ENCODE peak calls at places on chromosomes 6 and 20, in six cellular contexts. V, N, T, C, D and A are unnamed samples.

GRCh38 chr6:28988536-28989415 is 16.3 kb downstream of the ZNF311 start:
- DNase-seq in V (peak; percentile 36), N (peak; percentile 39), T (no peak), C (no peak), D (peak; percentile 39), A (peak; percentile 53)

GRCh38 chr6:106790146-106790770 is 160.9 kb downstream of the QRSL1 start:
- DNase-seq in V (no peak), N (no peak), T (no peak), C (no peak), D (no peak), A (no peak)

GRCh38 chr6:100209323-100210137 is 215.5 kb upstream of the MCHR2 start:
- DNase-seq in V (no peak), N (no peak), T (no peak), C (no peak), D (no peak), A (no peak)

GRCh38 chr6:154491567-154492470 is 18.7 kb downstream of the CNKSR3 start:
- DNase-seq in V (no peak), N (peak; percentile 62), T (no peak), C (no peak), D (no peak), A (no peak)

GRCh38 chr6:150877928-150878327 is 12.4 kb downstream of the MTHFD1L start:
- DNase-seq in V (no peak), N (no peak), T (no peak), C (peak; percentile 65), D (peak; percentile 75), A (no peak)

GRCh38 chr6:101086473-101086872 is 205.3 kb upstream of the ASCC3 start:
- DNase-seq in V (no peak), N (no peak), T (no peak), C (no peak), D (no peak), A (no peak)

GRCh38 chr20:45051497-45052060 is 49.3 kb downstream of the KCNS1 start:
- DNase-seq in V (no peak), N (no peak), T (no peak), C (no peak), D (no peak), A (no peak)

GRCh38 chr6:165827190-165827518 is 164.1 kb upstream of the PDE10A start:
- DNase-seq in V (no peak), N (no peak), T (no peak), C (no peak), D (no peak), A (no peak)

GRCh38 chr6:25468881-25469280 is 183.1 kb upstream of the SCGN start:
- DNase-seq in V (no peak), N (no peak), T (no peak), C (no peak), D (no peak), A (no peak)

GRCh38 chr6:25465931-25466330 is 186.1 kb upstream of the SCGN start:
- DNase-seq in V (no peak), N (no peak), T (no peak), C (no peak), D (no peak), A (no peak)

GRCh38 chr6:25472314-25472713 is 179.7 kb upstream of the SCGN start:
- DNase-seq in V (no peak), N (no peak), T (peak; percentile 16), C (no peak), D (no peak), A (no peak)

GRCh38 chr6:25473447-25473846 is 178.6 kb upstream of the SCGN start:
- DNase-seq in V (no peak), N (no peak), T (no peak), C (no peak), D (no peak), A (no peak)

DNA sequence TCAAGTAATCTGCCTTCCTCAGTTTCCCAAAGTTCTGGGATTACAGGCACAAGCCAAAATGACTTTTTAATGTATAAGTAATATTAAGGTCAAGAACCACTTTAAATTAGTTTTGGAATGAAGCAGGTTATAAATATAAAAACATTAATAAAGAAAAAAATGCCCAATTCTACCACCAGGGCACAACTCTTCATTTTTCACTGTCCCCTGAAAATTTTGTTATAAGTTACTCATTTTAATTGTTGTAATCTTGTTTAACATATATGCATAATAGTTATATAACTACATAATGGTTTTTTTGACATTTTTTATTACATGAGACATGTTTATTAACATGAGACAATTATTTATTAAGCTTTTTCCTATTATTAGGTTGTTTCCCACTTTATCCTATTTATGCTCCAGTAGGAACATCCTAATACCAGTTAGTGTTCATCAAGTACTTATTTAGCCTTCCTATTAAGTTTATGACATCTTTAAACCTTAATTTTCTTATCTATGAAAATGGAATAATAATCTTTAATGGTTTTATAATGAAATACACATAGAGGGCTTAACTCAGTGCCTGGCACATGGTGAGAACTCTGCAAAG is 182.1 kb upstream of the SCGN start:
- DNase-seq in V (no peak), N (no peak), T (no peak), C (no peak), D (no peak), A (no peak)
- TF ChIP-seq CTCF in V (peak; percentile 7), N (no peak), T (peak; percentile 7), C (no peak), D (no peak), A (no peak)

GRCh38 chr6:170265655-170266054 is 25.2 kb downstream of the DLL1 start:
- DNase-seq in V (peak; percentile 82), N (no peak), T (no peak), C (peak; percentile 98), D (peak; percentile 97), A (no peak)
- TF ChIP-seq CTCF in V (peak; percentile 15), N (no peak), T (no peak), C (no peak), D (peak; percentile 14), A (no peak)

GRCh38 chr6:90892271-90892670 is 305.4 kb upstream of the MAP3K7 start:
- DNase-seq in V (no peak), N (no peak), T (no peak), C (no peak), D (no peak), A (no peak)

GRCh38 chr6:90894285-90895144 is 307.6 kb upstream of the MAP3K7 start:
- DNase-seq in V (no peak), N (no peak), T (no peak), C (no peak), D (no peak), A (no peak)

GRCh38 chr6:90893385-90893784 is 306.5 kb upstream of the MAP3K7 start:
- DNase-seq in V (no peak), N (no peak), T (no peak), C (no peak), D (no peak), A (no peak)

GRCh38 chr6:90890681-90891337 is 303.9 kb upstream of the MAP3K7 start:
- DNase-seq in V (no peak), N (no peak), T (no peak), C (no peak), D (no peak), A (no peak)

DNA sequence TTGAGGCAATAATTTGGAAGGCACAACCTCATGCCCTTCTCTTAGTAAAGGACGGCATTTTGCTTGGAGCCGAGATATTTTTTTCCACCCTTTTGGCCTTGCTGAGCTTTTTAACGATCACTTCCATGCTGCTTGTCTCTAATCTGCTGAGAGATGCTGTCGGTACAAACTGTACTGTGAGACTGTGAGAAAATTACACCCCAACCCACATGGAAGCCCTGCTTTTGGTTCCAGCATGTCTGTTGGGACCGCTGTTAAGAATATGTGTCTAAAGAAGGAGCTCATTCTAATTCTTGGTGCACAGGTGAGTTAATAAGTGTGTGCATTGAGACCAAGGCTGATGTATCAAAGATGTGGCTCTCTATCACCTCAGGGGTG is 304.5 kb upstream of the MAP3K7 start:
- DNase-seq in V (no peak), N (no peak), T (no peak), C (no peak), D (no peak), A (no peak)
- TF ChIP-seq CTCF in V (no peak), N (no peak), T (no peak), C (no peak), D (no peak), A (no peak)

GRCh38 chr6:64505312-64505711 is 869.7 kb downstream of the PHF3 start:
- DNase-seq in V (no peak), N (no peak), T (peak; percentile 13), C (peak; percentile 9), D (no peak), A (no peak)
- TF ChIP-seq CTCF in V (peak; percentile 22), N (peak; percentile 10), T (peak; percentile 22), C (no peak), D (no peak), A (no peak)

GRCh38 chr20:56187791-56188190 is 60.7 kb upstream of the MC3R start:
- DNase-seq in V (no peak), N (no peak), T (peak; percentile 62), C (no peak), D (peak; percentile 11), A (no peak)
- TF ChIP-seq CTCF in V (no peak), N (no peak), T (peak; percentile 48), C (no peak), D (no peak), A (no peak)

GRCh38 chr20:46523108-46523507 is 9.7 kb upstream of the ZNF334 start:
- DNase-seq in V (no peak), N (no peak), T (no peak), C (no peak), D (no peak), A (no peak)
- TF ChIP-seq CTCF in V (no peak), N (no peak), T (no peak), C (no peak), D (no peak), A (no peak)

DNA sequence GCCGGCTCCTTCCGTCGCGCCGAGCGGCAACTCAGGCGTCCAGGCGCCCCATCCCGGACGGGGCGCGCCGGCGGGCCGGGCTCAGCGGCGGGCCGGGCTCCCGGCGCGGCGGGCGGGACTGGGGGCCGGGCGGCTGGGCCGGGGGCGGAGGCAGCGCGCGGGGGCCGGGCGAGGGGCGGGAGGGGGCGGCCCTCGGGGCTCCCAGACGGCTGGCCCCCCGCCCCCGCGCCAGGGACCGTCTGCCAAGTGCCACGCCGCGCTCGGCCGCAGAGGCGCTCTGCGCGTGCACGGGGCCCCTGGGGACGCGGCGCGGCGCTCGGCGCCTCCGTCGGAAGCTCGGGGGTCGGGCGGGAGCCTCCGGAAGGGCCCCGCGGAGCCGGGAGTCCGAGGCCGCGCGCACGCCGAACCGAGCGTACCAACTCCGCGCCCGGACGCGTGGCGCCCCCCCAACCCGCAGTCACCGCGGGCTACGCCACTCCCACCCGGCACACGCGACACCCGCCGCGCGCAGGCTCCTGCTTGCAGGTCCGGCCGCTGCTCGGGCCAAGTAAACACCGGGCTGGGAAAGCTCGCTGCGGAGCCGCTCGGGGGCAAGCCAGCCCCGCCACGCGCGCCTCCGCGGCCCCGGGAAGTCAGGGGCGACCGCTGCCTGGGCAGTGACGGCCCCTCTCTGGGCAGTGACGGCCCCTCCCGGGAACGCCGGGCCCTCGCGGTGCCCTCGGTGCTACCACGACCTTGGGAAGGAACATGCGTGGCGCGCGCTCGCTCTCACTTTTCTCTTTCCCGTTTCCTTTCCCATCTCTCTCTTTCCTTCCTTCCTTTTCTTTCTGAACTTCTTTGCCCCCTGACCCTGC is at the start of gene PREX1:
- DNase-seq in V (peak; percentile 86), N (peak; percentile 82), T (no peak), C (peak; percentile 54), D (peak; percentile 70), A (peak; percentile 93)
- TF ChIP-seq CTCF in V (peak; percentile 35), N (no peak), T (no peak), C (no peak), D (no peak), A (no peak)

DNA sequence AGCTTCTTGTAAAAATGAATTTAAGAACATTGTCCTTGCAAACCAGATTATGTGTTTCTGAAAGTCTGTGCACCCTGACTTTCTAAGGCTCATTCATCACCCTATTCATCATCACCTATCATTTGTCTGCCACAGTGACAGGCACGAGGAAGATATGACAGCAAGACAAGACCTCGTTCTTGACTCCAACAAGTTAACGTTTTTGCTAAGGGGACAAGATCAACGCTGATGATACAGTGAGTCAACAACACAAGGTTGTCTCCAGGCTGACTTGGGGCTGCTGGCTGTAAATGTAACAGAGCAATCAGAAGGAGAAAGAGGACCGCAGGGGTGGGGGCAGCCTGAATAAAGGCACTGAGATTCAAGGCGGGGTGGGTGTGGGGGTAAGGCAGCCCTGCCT is 94.2 kb downstream of the FOXC1 start:
- DNase-seq in V (no peak), N (no peak), T (no peak), C (no peak), D (no peak), A (no peak)
- TF ChIP-seq CTCF in V (no peak), N (no peak), T (no peak), C (no peak), D (no peak), A (no peak)